ENCODE peak calls at places on chromosomes 2 and 18, in ten cellular contexts. X, S, Q, A, Z, I, O, J, T and K are unnamed samples.

GRCh38 chr2:223797811-223798721 is 39.3 kb downstream of the AP1S3 start:
- DNase-seq in X (no peak), S (peak; percentile 14), Q (peak; percentile 73), A (no peak), Z (no peak), I (no peak), O (no peak), J (peak; percentile 11), T (no peak), K (no peak)

GRCh38 chr2:238459081-238459629 is 32.4 kb downstream of the ASB1 start:
- DNase-seq in X (peak; percentile 87), S (peak; percentile 5), Q (no peak), A (peak; percentile 67), Z (no peak), I (peak; percentile 76), O (peak; percentile 67), J (peak; percentile 71), T (peak; percentile 68), K (no peak)

GRCh38 chr2:142629193-142629592 is 248.3 kb upstream of the KYNU start:
- DNase-seq in X (no peak), S (no peak), Q (no peak), A (no peak), Z (no peak), I (no peak), O (no peak), J (no peak), T (no peak), K (no peak)

GRCh38 chr18:57959278-57959677 is 84.7 kb upstream of the NEDD4L start:
- DNase-seq in X (no peak), S (peak; percentile 31), Q (peak; percentile 40), A (peak; percentile 69), Z (no peak), I (peak; percentile 28), O (no peak), J (peak; percentile 69), T (no peak), K (no peak)

GRCh38 chr2:239396881-239397681 is 3.7 kb downstream of the HDAC4 start:
- DNase-seq in X (no peak), S (peak; percentile 35), Q (no peak), A (peak; percentile 48), Z (no peak), I (peak; percentile 84), O (no peak), J (peak; percentile 63), T (no peak), K (no peak)

GRCh38 chr2:238582159-238582558 is 155.4 kb downstream of the ASB1 start:
- DNase-seq in X (no peak), S (no peak), Q (no peak), A (no peak), Z (no peak), I (no peak), O (no peak), J (no peak), T (no peak), K (no peak)

GRCh38 chr18:28045176-28045810 is 131.6 kb downstream of the CDH2 start:
- DNase-seq in X (no peak), S (no peak), Q (no peak), A (no peak), Z (no peak), I (no peak), O (no peak), J (no peak), T (no peak), K (no peak)

GRCh38 chr18:45014047-45014501 is 333.4 kb downstream of the SETBP1 start:
- DNase-seq in X (peak; percentile 72), S (peak; percentile 13), Q (peak; percentile 65), A (no peak), Z (no peak), I (no peak), O (no peak), J (peak; percentile 19), T (peak; percentile 62), K (no peak)

GRCh38 chr2:105600949-105601708 is 143.6 kb upstream of the NCK2 start:
- DNase-seq in X (no peak), S (peak; percentile 9), Q (no peak), A (peak; percentile 37), Z (no peak), I (peak; percentile 84), O (no peak), J (no peak), T (no peak), K (no peak)

GRCh38 chr2:105598404-105598803 is 146.3 kb upstream of the NCK2 start:
- DNase-seq in X (no peak), S (no peak), Q (no peak), A (no peak), Z (no peak), I (no peak), O (no peak), J (no peak), T (no peak), K (no peak)

GRCh38 chr2:105600602-105600948 is 144.1 kb upstream of the NCK2 start:
- DNase-seq in X (no peak), S (no peak), Q (no peak), A (no peak), Z (no peak), I (peak; percentile 52), O (no peak), J (no peak), T (no peak), K (no peak)

GRCh38 chr2:105598853-105599252 is 145.9 kb upstream of the NCK2 start:
- DNase-seq in X (no peak), S (no peak), Q (no peak), A (no peak), Z (no peak), I (no peak), O (no peak), J (no peak), T (no peak), K (no peak)

GRCh38 chr2:105600037-105600442 is 144.7 kb upstream of the NCK2 start:
- DNase-seq in X (no peak), S (no peak), Q (no peak), A (no peak), Z (no peak), I (no peak), O (no peak), J (no peak), T (no peak), K (no peak)
- H3K4me1 ChIP-seq in X (peaks cover 3% of the 10 kb centered on the region), S (peaks cover 6% of the 10 kb centered on the region), Q (no peaks in the 10 kb centered on the region), A (peaks cover 27% of the 10 kb centered on the region), Z (no peaks in the 10 kb centered on the region), I (peaks cover 43% of the 10 kb centered on the region), O (peaks cover 19% of the 10 kb centered on the region), J (no peaks in the 10 kb centered on the region), T (no peaks in the 10 kb centered on the region), K (peaks cover 2% of the 10 kb centered on the region)

GRCh38 chr2:20916604-20917286 is 93.8 kb upstream of the LDAH start:
- DNase-seq in X (no peak), S (peak; percentile 56), Q (no peak), A (no peak), Z (no peak), I (no peak), O (no peak), J (peak; percentile 24), T (no peak), K (no peak)

GRCh38 chr2:20915271-20915670 is 92.4 kb upstream of the LDAH start:
- DNase-seq in X (no peak), S (no peak), Q (no peak), A (no peak), Z (no peak), I (no peak), O (no peak), J (no peak), T (no peak), K (no peak)

GRCh38 chr2:20914771-20915170 is 91.9 kb upstream of the LDAH start:
- DNase-seq in X (no peak), S (no peak), Q (no peak), A (no peak), Z (no peak), I (no peak), O (no peak), J (no peak), T (no peak), K (no peak)

GRCh38 chr2:20914087-20914486 is 91.2 kb upstream of the LDAH start:
- DNase-seq in X (no peak), S (no peak), Q (no peak), A (no peak), Z (no peak), I (no peak), O (no peak), J (no peak), T (no peak), K (no peak)

DNA sequence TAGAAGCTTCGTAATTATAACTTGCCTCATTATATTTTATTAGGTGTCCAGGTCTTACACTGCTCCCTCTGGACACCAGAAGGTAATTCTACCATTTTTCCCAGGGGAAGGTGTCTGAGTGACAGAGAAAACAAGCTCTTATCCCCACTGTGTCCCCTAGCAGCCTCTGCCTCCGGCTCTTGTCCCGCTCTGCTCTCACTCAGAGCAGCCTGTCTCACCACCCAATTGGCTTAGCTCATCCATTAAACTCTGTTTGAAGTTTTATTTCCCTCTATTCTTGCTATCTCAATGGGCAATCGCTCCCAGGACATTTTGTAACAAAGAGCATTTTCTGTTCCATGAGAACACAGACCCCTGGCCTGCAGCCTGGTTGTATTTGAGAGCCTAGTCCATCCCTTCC is 90.6 kb upstream of the LDAH start:
- DNase-seq in X (no peak), S (no peak), Q (no peak), A (no peak), Z (no peak), I (peak; percentile 43), O (no peak), J (no peak), T (no peak), K (no peak)
- H3K27me3 ChIP-seq in X (no peaks in the 10 kb centered on the region), S (no peaks in the 10 kb centered on the region), Q (peaks cover 71% of the 10 kb centered on the region), A (peaks cover 9% of the 10 kb centered on the region), Z (peaks cover under 1% of the 10 kb centered on the region), I (no peaks in the 10 kb centered on the region), O (peaks cover 53% of the 10 kb centered on the region), J (no peaks in the 10 kb centered on the region), T (no peaks in the 10 kb centered on the region), K (peaks cover 5% of the 10 kb centered on the region)

GRCh38 chr2:54500404-54501147 is 44.4 kb downstream of the SPTBN1 start:
- DNase-seq in X (no peak), S (no peak), Q (no peak), A (no peak), Z (no peak), I (no peak), O (peak; percentile 44), J (no peak), T (no peak), K (no peak)
- H3K27ac ChIP-seq in X (peak overlapping the region; percentile 8), S (no peak overlapping the region), Q (no peak overlapping the region), A (peak overlapping the region; percentile 36), Z (no peak overlapping the region), I (no peak overlapping the region), O (peak overlapping the region; percentile 71), J (no peak overlapping the region), T (no peak overlapping the region), K (peak overlapping the region; percentile 8)

GRCh38 chr18:62758591-62758990 is 43.2 kb downstream of the PHLPP1 start:
- DNase-seq in X (no peak), S (no peak), Q (no peak), A (no peak), Z (no peak), I (no peak), O (no peak), J (no peak), T (no peak), K (no peak)

GRCh38 chr18:62757399-62758010 is 42.2 kb downstream of the PHLPP1 start:
- DNase-seq in X (no peak), S (no peak), Q (peak; percentile 94), A (no peak), Z (no peak), I (no peak), O (no peak), J (peak; percentile 78), T (no peak), K (no peak)

GRCh38 chr18:62754026-62754425 is 38.7 kb downstream of the PHLPP1 start:
- DNase-seq in X (no peak), S (no peak), Q (no peak), A (no peak), Z (no peak), I (no peak), O (no peak), J (no peak), T (no peak), K (no peak)

GRCh38 chr18:62755946-62756345 is 40.6 kb downstream of the PHLPP1 start:
- DNase-seq in X (no peak), S (no peak), Q (no peak), A (no peak), Z (no peak), I (no peak), O (no peak), J (no peak), T (no peak), K (no peak)

GRCh38 chr18:62755454-62755853 is 40.1 kb downstream of the PHLPP1 start:
- DNase-seq in X (no peak), S (no peak), Q (no peak), A (no peak), Z (no peak), I (no peak), O (no peak), J (no peak), T (no peak), K (no peak)
- H3K4me1 ChIP-seq in X (peaks cover 15% of the 10 kb centered on the region), S (peaks cover 47% of the 10 kb centered on the region), Q (peaks cover 52% of the 10 kb centered on the region), A (peaks cover 41% of the 10 kb centered on the region), Z (no peaks in the 10 kb centered on the region), I (peaks cover 18% of the 10 kb centered on the region), O (peaks cover 26% of the 10 kb centered on the region), J (peaks cover 78% of the 10 kb centered on the region), T (peaks cover 4% of the 10 kb centered on the region), K (peaks cover 29% of the 10 kb centered on the region)